ENCODE peak calls at places on chromosome 10, in eight cellular contexts. S is tibial nerve, Y is sigmoid colon, E is WERI-Rb-1, A is HL-60, I is RWPE1, T is heart right ventricle, D is upper lobe of right lung. R is an unnamed sample.

GRCh38 chr10:133474833-133475734 is 21.3 kb downstream of the SCART1 start:
- DNase-seq in D (no peak), Y (no peak), T (no peak), E (no peak), A (no peak), S (no peak), I (no peak), R (no peak)

GRCh38 chr10:102310356-102311024 is 65.2 kb downstream of the GBF1 start:
- DNase-seq in D (no peak), S (no peak), I (no peak), A (no peak), E (no peak), T (no peak), Y (no peak), R (no peak)

GRCh38 chr10:51074238-51075028 is at the start of gene PRKG1:
- DNase-seq in E (peak; percentile 27), I (peak; percentile 45), T (peak; percentile 70), Y (peak; percentile 92), S (peak; percentile 54), A (no peak), D (peak; percentile 89), R (peak; percentile 51)

GRCh38 chr10:24207781-24208611 is 942 bp upstream of the KIAA1217 start:
- DNase-seq in I (no peak), A (no peak), Y (no peak), D (no peak), S (no peak), E (no peak), T (peak; percentile 73), R (no peak)

GRCh38 chr10:126171555-126171954 is 216.7 kb downstream of the ADAM12 start:
- DNase-seq in T (no peak), A (no peak), E (no peak), S (no peak), D (no peak), Y (no peak), I (no peak), R (no peak)

GRCh38 chr10:130135676-130136213 is 446 bp upstream of the GLRX3 start:
- DNase-seq in I (no peak), E (no peak), A (no peak), T (no peak), Y (no peak), D (no peak), S (no peak), R (no peak)

GRCh38 chr10:133464582-133465031 is 10.9 kb downstream of the SCART1 start:
- DNase-seq in Y (no peak), I (no peak), T (no peak), E (no peak), A (no peak), D (no peak), S (no peak), R (no peak)

GRCh38 chr10:133272964-133273420 is 3.7 kb downstream of the ADAM8 start:
- DNase-seq in D (no peak), I (no peak), A (no peak), Y (no peak), T (no peak), E (no peak), S (no peak), R (no peak)

GRCh38 chr10:96225119-96225518 is 46.2 kb downstream of the BLNK start:
- DNase-seq in T (no peak), D (no peak), A (no peak), Y (no peak), E (no peak), I (no peak), S (no peak), R (no peak)

GRCh38 chr10:104450954-104451353 is 97.3 kb downstream of the CFAP58 start:
- DNase-seq in S (no peak), E (no peak), Y (no peak), T (no peak), A (no peak), D (no peak), I (no peak), R (no peak)

GRCh38 chr10:70477661-70478162 is 855 bp upstream of the PALD1 start:
- DNase-seq in I (peak; percentile 87), A (peak; percentile 62), D (no peak), S (no peak), Y (no peak), E (no peak), T (no peak), R (no peak)

GRCh38 chr10:372566-372965 is 237.3 kb downstream of the ZMYND11 start:
- DNase-seq in D (no peak), E (no peak), Y (no peak), I (no peak), T (no peak), A (no peak), S (no peak), R (no peak)

GRCh38 chr10:13140627-13141190 is 20.6 kb upstream of the MCM10 start:
- DNase-seq in S (no peak), Y (no peak), D (no peak), E (no peak), I (no peak), T (no peak), A (no peak), R (no peak)

GRCh38 chr10:96719850-96720421 is 378 bp downstream of the PIK3AP1 start:
- DNase-seq in D (peak; percentile 87), S (no peak), A (peak; percentile 91), T (peak; percentile 47), I (no peak), Y (peak; percentile 75), E (peak; percentile 45), R (no peak)

DNA sequence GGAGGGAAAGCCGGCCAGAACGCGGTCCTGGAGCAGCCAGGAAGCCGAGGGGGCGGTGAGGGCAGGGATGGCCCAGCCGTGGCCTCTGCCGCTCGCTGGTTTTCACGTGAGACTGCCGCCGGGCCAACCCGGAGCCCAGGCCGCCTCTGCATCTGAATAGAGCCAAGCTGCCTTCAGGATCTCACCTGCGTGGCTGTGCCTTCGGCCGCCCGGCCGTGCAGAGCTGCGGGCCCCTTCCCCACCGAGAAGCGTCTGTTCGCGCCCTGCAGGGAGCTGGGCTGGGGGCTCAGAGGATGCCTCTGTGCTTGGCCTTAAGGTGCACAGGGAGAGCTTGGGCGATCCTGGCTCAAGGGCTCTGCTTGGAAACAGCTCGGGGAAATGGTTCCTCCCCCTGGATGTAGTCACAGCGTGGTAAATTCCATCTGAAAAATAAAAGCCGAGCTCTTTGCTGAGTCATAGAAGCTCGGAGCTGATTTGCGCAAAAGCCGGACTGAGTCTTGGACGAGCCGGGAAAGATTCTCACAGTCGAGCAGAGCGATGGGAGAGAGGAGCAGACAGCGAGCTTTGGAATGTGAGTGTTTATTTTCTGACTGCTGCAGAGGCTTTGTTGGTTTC is at the start of gene JAKMIP3:
- DNase-seq in Y (peak; percentile 89), D (peak; percentile 64), S (no peak), T (peak; percentile 50), A (no peak), I (peak; percentile 84), E (no peak), R (peak; percentile 46)
- H3K27ac ChIP-seq in Y (peak within 1 kb of the TSS; percentile 85), D (no peak within 1 kb of the TSS), S (peak within 1 kb of the TSS; percentile 25), T (peak within 1 kb of the TSS; percentile 71), A (no peak within 1 kb of the TSS), I (peak within 1 kb of the TSS; percentile 60), E (no peak within 1 kb of the TSS), R (peak within 1 kb of the TSS; percentile 86)

GRCh38 chr10:48767752-48768450 is 83.2 kb downstream of the WDFY4 start:
- DNase-seq in Y (no peak), T (no peak), S (no peak), E (no peak), I (no peak), A (no peak), D (no peak), R (no peak)
- H3K27ac ChIP-seq in Y (no peak overlapping the region), T (no peak overlapping the region), S (no peak overlapping the region), E (no peak overlapping the region), I (no peak overlapping the region), A (no peak overlapping the region), D (no peak overlapping the region), R (no peak overlapping the region)

DNA sequence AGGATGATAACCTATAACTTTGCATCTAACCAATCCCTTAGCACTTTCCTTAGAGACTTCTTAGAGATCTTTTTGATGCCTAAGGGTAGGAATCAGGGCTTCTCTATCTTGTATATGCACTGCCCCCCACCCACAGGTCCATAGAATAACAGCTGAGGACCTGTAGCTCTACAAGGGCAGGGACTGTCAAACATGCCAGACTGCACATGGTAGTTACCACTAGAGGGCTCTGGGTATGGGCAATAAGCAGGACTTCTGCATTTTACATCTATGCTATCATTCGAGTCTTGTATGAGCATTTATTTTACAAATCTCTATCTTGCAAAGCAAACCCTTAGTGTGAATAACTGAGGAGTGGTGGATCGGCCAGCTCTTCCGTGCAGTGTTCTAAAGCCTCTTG is 219.1 kb downstream of the WDR11 start:
- DNase-seq in D (no peak), S (no peak), Y (no peak), I (no peak), E (peak; percentile 68), T (no peak), A (peak; percentile 64), R (no peak)
- H3K27ac ChIP-seq in D (peak overlapping the region; percentile 58), S (no peak overlapping the region), Y (peak overlapping the region; percentile 79), I (no peak overlapping the region), E (no peak overlapping the region), T (no peak overlapping the region), A (no peak overlapping the region), R (no peak overlapping the region)

GRCh38 chr10:124644771-124645170 is 99.4 kb downstream of the FAM53B start:
- DNase-seq in E (no peak), Y (no peak), T (no peak), S (no peak), I (no peak), A (no peak), D (no peak), R (no peak)
- H3K27ac ChIP-seq in E (no peak overlapping the region), Y (no peak overlapping the region), T (peak overlapping the region; percentile 57), S (peak overlapping the region; percentile 82), I (peak overlapping the region; percentile 98), A (no peak overlapping the region), D (no peak overlapping the region), R (peak overlapping the region; percentile 98)

GRCh38 chr10:31136386-31136785 is 104.7 kb upstream of the ZNF438 start:
- DNase-seq in T (no peak), S (no peak), I (no peak), E (no peak), A (no peak), Y (no peak), D (no peak), R (no peak)
- H3K27ac ChIP-seq in T (no peak overlapping the region), S (peak overlapping the region; percentile 5), I (no peak overlapping the region), E (no peak overlapping the region), A (no peak overlapping the region), Y (peak overlapping the region; percentile 58), D (no peak overlapping the region), R (no peak overlapping the region)

DNA sequence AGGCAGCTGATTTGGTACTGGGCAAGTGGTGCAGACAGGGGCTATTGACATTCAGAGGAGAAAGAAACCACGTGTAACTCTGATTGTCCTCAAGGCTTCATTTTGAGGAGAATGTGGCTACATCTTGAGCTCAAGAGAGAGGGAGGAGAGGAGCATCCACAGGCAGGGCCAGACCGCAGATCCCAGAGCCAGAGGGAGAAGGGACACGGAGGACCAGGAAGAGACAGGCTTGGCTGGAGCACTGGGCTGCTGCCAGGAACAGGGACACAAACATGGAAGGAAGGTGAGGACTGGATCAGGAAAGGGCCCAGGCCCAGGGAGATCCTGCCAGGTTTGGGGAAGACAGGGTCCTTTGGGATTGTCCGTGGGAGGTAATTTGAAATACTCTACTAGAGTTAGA is 158.3 kb downstream of the GPAM start:
- DNase-seq in I (no peak), T (no peak), D (no peak), E (no peak), S (no peak), Y (no peak), A (no peak), R (no peak)
- H3K27ac ChIP-seq in I (no peak overlapping the region), T (no peak overlapping the region), D (no peak overlapping the region), E (no peak overlapping the region), S (no peak overlapping the region), Y (no peak overlapping the region), A (no peak overlapping the region), R (no peak overlapping the region)